ENCODE peak calls at places on chromosomes 13 and 19, in six cellular contexts. M is heart right ventricle, G is GM23338, D is WERI-Rb-1, V is right lobe of liver, Z is choroid plexus epithelial cell. T is an unnamed sample.

GRCh38 chr13:113771709-113772331 is 12.8 kb downstream of the TMEM255B start:
- DNase-seq in Z (peak; percentile 6), V (no peak), M (no peak), G (no peak), D (no peak), T (peak; percentile 52)

GRCh38 chr19:55690109-55690768 is 15.2 kb downstream of the EPN1 start:
- DNase-seq in V (no peak), M (no peak), D (no peak), Z (no peak), G (no peak), T (no peak)

GRCh38 chr19:1286859-1287621 is 1.4 kb downstream of the EFNA2 start:
- DNase-seq in Z (no peak), D (no peak), V (no peak), G (no peak), M (no peak), T (no peak)

GRCh38 chr19:56765107-56765506 is 75.4 kb downstream of the PEG3 start:
- DNase-seq in M (peak; percentile 76), Z (no peak), G (no peak), D (peak; percentile 83), V (peak; percentile 55), T (peak; percentile 17)

GRCh38 chr13:27183561-27184147 is 12.0 kb upstream of the USP12 start:
- DNase-seq in M (no peak), G (no peak), V (peak; percentile 87), Z (peak; percentile 48), D (peak; percentile 54), T (peak; percentile 71)

GRCh38 chr19:17337675-17338439 is 504 bp downstream of the GTPBP3 start:
- DNase-seq in D (no peak), G (peak; percentile 70), M (no peak), Z (no peak), V (no peak), T (peak; percentile 31)

GRCh38 chr13:23129329-23129728 is 51.5 kb upstream of the SGCG start:
- DNase-seq in D (no peak), G (no peak), Z (no peak), V (no peak), M (no peak), T (no peak)

GRCh38 chr19:58317481-58318072 is 9.2 kb upstream of the ZSCAN22 start:
- DNase-seq in D (no peak), G (peak; percentile 69), Z (peak; percentile 63), V (no peak), M (no peak), T (peak; percentile 65)

GRCh38 chr19:12969292-12969988 is at the start of gene DAND5:
- DNase-seq in V (no peak), Z (no peak), M (peak; percentile 68), D (peak; percentile 53), G (peak; percentile 34), T (no peak)

GRCh38 chr19:11257827-11258380 is 4.4 kb downstream of the DOCK6 start:
- DNase-seq in D (no peak), G (no peak), Z (no peak), V (no peak), M (no peak), T (peak; percentile 63)

GRCh38 chr19:12786149-12786870 is 5.0 kb upstream of the JUNB start:
- DNase-seq in V (peak; percentile 71), Z (no peak), M (peak; percentile 74), D (no peak), G (no peak), T (peak; percentile 66)

GRCh38 chr13:53138369-53139036 is 109.9 kb downstream of the OLFM4 start:
- DNase-seq in D (no peak), V (no peak), Z (peak; percentile 57), M (peak; percentile 33), G (no peak), T (no peak)

GRCh38 chr19:3695986-3696659 is 4.1 kb downstream of the PIP5K1C start:
- DNase-seq in M (no peak), V (no peak), D (no peak), G (no peak), Z (no peak), T (no peak)

GRCh38 chr19:43639507-43640423 is at the start of gene CADM4:
- DNase-seq in Z (no peak), M (peak; percentile 39), D (peak; percentile 50), V (peak; percentile 55), G (peak; percentile 57), T (no peak)

GRCh38 chr13:32791545-32792172 is 205.4 kb downstream of the PDS5B start:
- DNase-seq in V (no peak), G (no peak), D (no peak), M (no peak), Z (peak; percentile 58), T (peak; percentile 14)

GRCh38 chr13:29573190-29573589 is 22.3 kb downstream of the SLC7A1 start:
- DNase-seq in M (no peak), Z (peak; percentile 58), D (no peak), G (no peak), V (no peak), T (peak; percentile 20)

GRCh38 chr13:114005206-114005720 is 31.4 kb upstream of the C13orf46 start:
- DNase-seq in V (no peak), D (no peak), Z (no peak), M (no peak), G (no peak), T (no peak)

GRCh38 chr19:11535792-11536595 is 2.7 kb upstream of the CNN1 start:
- DNase-seq in M (peak; percentile 94), D (peak; percentile 88), Z (peak; percentile 91), V (peak; percentile 85), G (peak; percentile 94), T (peak; percentile 82)

GRCh38 chr13:76418404-76418803 is 467.8 kb downstream of the KCTD12 start:
- DNase-seq in G (no peak), Z (no peak), M (no peak), D (no peak), V (no peak), T (no peak)

GRCh38 chr19:14369399-14370168 is 11.7 kb upstream of the ADGRE5 start:
- DNase-seq in M (no peak), G (no peak), D (no peak), V (no peak), Z (no peak), T (no peak)

GRCh38 chr13:108795841-108796240 is 166.4 kb downstream of the MYO16 start:
- DNase-seq in G (no peak), D (no peak), V (no peak), M (no peak), Z (peak; percentile 81), T (no peak)

GRCh38 chr13:29929062-29929847 is 78.8 kb upstream of the UBL3 start:
- DNase-seq in G (no peak), V (no peak), Z (no peak), M (no peak), D (no peak), T (peak; percentile 50)

GRCh38 chr19:46913852-46914430 is 53.1 kb downstream of the ARHGAP35 start:
- DNase-seq in Z (peak; percentile 47), D (no peak), V (no peak), M (no peak), G (no peak), T (no peak)

GRCh38 chr13:60448907-60449510 is 52.0 kb downstream of the TDRD3 start:
- DNase-seq in D (peak; percentile 5), M (no peak), V (no peak), Z (peak; percentile 84), G (peak; percentile 66), T (peak; percentile 64)

GRCh38 chr19:11013771-11014170 is 52.9 kb downstream of the SMARCA4 start:
- DNase-seq in Z (no peak), M (no peak), V (peak; percentile 41), D (no peak), G (no peak), T (no peak)

GRCh38 chr13:91242652-91243051 is 104.8 kb upstream of the MIR17HG start:
- DNase-seq in M (no peak), V (no peak), G (no peak), D (no peak), Z (peak; percentile 31), T (no peak)

GRCh38 chr13:91248249-91248648 is 99.2 kb upstream of the MIR17HG start:
- DNase-seq in Z (no peak), D (no peak), G (no peak), M (no peak), V (no peak), T (no peak)

GRCh38 chr13:91249370-91249769 is 98.1 kb upstream of the MIR17HG start:
- DNase-seq in D (no peak), V (no peak), Z (no peak), G (no peak), M (no peak), T (no peak)

GRCh38 chr13:91245283-91245682 is 102.2 kb upstream of the MIR17HG start:
- DNase-seq in D (no peak), M (no peak), V (no peak), G (no peak), Z (no peak), T (no peak)

GRCh38 chr13:91247768-91248167 is 99.7 kb upstream of the MIR17HG start:
- DNase-seq in G (peak; percentile 34), M (no peak), D (no peak), V (no peak), Z (peak; percentile 20), T (peak; percentile 7)
- TF ChIP-seq CTCF in G (peak; percentile 79), M (peak; percentile 28), D (peak; percentile 4), V (no peak), Z (no peak), T (no peak)

GRCh38 chr19:39498262-39499081 is at the start of gene DLL3:
- DNase-seq in V (no peak), Z (peak; percentile 11), D (peak; percentile 77), G (peak; percentile 36), M (no peak), T (peak; percentile 23)
- H3K4me3 ChIP-seq in V (no peak within 1 kb of the TSS), Z (peak within 1 kb of the TSS; percentile 21), D (peak within 1 kb of the TSS; percentile 73), G (peak within 1 kb of the TSS; percentile 74), M (no peak within 1 kb of the TSS), T (no peak within 1 kb of the TSS)

GRCh38 chr13:97432232-97432916 is 1.6 kb upstream of the RAP2A start:
- DNase-seq in M (no peak), Z (no peak), G (no peak), V (no peak), D (no peak), T (no peak)

GRCh38 chr13:97434417-97435296 is 688 bp downstream of the RAP2A start:
- DNase-seq in M (peak; percentile 40), D (peak; percentile 67), V (peak; percentile 54), G (peak; percentile 28), Z (peak; percentile 41), T (peak; percentile 38)

GRCh38 chr13:97435297-97435682 is 1.3 kb downstream of the RAP2A start:
- DNase-seq in M (no peak), G (no peak), V (no peak), Z (no peak), D (no peak), T (no peak)

GRCh38 chr13:97432917-97433726 is 847 bp upstream of the RAP2A start:
- DNase-seq in V (peak; percentile 98), D (peak; percentile 100), M (peak; percentile 98), Z (peak; percentile 100), G (peak; percentile 99), T (peak; percentile 100)

GRCh38 chr13:97433727-97434416 is at the start of gene RAP2A:
- DNase-seq in M (peak; percentile 92), D (peak; percentile 97), G (peak; percentile 89), V (peak; percentile 93), Z (peak; percentile 97), T (peak; percentile 92)
- TF ChIP-seq CTCF in M (no peak), D (no peak), G (no peak), V (no peak), Z (no peak), T (no peak)

DNA sequence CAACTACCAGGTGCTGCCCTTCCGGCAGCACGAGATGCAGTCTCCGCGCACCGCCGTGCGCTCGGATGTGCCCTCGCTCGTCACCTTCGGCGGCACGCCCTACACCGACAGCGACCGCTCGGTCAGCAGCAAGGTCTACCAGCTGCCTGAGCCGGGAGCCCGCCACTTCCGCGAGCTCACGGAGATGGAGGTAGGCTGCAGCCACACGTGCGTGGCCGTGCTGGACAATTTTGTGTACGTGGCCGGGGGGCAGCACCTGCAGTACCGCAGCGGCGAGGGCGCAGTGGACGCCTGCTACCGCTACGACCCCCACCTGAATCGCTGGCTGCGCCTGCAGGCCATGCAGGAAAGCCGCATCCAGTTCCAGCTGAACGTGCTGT is 15.2 kb upstream of the CRTC1 start:
- DNase-seq in V (no peak), D (no peak), M (no peak), G (no peak), Z (no peak), T (no peak)
- H3K4me3 ChIP-seq in V (no peak overlapping the region), D (no peak overlapping the region), M (no peak overlapping the region), G (no peak overlapping the region), Z (no peak overlapping the region), T (no peak overlapping the region)